ENCODE peak calls at places on chromosomes 2 and 18, in five cellular contexts. Y, V, Q, B and M are unnamed samples.

GRCh38 chr2:134420256-134420655 is 166.4 kb downstream of the MGAT5 start:
- DNase-seq in Y (no peak), V (no peak), Q (peak; percentile 6), B (no peak), M (no peak)

GRCh38 chr2:19140463-19141208 is 217.8 kb downstream of the OSR1 start:
- DNase-seq in Y (no peak), V (peak; percentile 80), Q (no peak), B (no peak), M (no peak)

GRCh38 chr2:119512946-119513345 is 11.3 kb downstream of the SCTR start:
- DNase-seq in Y (no peak), V (no peak), Q (no peak), B (no peak), M (no peak)

GRCh38 chr2:182713611-182714010 is 2.4 kb upstream of the DNAJC10 start:
- DNase-seq in Y (no peak), V (no peak), Q (no peak), B (no peak), M (no peak)

GRCh38 chr2:114442545-114442944 is at the start of gene DPP10:
- DNase-seq in Y (no peak), V (no peak), Q (peak; percentile 3), B (no peak), M (no peak)

GRCh38 chr2:127641846-127642510 is 4.0 kb upstream of the GPR17 start:
- DNase-seq in Y (peak; percentile 65), V (no peak), Q (no peak), B (no peak), M (no peak)

GRCh38 chr2:128543646-128544045 is 225.0 kb upstream of the HS6ST1 start:
- DNase-seq in Y (no peak), V (no peak), Q (no peak), B (no peak), M (no peak)

GRCh38 chr2:143668236-143668635 is 539.0 kb downstream of the ARHGAP15 start:
- DNase-seq in Y (no peak), V (no peak), Q (no peak), B (no peak), M (no peak)

GRCh38 chr18:58766164-58766563 is 94.9 kb downstream of the MALT1 start:
- DNase-seq in Y (no peak), V (no peak), Q (no peak), B (no peak), M (no peak)

GRCh38 chr18:58769321-58769720 is 95.4 kb upstream of the ZNF532 start:
- DNase-seq in Y (no peak), V (no peak), Q (no peak), B (no peak), M (no peak)

GRCh38 chr18:58762781-58763171 is 91.5 kb downstream of the MALT1 start:
- DNase-seq in Y (no peak), V (no peak), Q (no peak), B (no peak), M (no peak)

GRCh38 chr18:58772161-58772560 is 92.5 kb upstream of the ZNF532 start:
- DNase-seq in Y (no peak), V (no peak), Q (no peak), B (no peak), M (no peak)

DNA sequence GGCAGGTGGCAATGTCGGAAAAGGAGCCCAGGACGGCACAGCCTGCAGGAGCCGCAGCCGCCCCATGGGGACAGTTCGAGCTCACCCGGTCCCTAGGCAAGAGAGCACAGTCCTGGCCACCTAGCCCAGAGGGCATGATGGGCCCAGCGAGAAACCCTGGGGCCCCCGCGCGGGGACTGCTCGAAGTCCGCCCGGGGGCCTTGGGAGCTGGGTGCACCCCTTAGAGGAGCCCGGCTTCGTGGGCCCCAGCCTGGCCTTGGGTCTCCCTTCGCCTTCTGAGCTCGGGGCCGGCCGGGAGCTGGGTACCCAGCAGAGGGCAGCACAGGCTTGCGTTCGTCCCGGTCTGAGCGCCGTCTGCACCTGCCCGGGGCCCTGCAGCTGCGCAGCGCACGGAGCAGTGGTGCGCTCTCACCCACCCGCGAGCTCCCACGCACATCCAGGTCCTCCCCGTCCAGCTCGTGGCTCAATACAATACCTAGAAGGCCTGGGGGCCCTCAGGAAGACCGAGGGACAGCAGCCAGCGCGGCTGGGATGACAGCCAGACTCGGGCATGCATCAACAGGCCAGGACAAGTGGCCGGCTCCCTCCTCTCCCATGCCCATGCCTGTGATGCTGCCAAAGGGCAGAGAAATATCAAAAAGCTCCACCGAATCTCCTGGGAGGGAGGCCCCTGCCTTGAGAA is 96.2 kb upstream of the ZNF532 start:
- DNase-seq in Y (peak; percentile 63), V (no peak), Q (peak; percentile 42), B (peak; percentile 73), M (peak; percentile 66)
- H3K27ac ChIP-seq in Y (no peak overlapping the region), V (no peak overlapping the region), Q (no peak overlapping the region), B (peak overlapping the region; percentile 17), M (no peak overlapping the region)

GRCh38 chr18:77015176-77015575 is 117.4 kb downstream of the MBP start:
- DNase-seq in Y (no peak), V (no peak), Q (no peak), B (no peak), M (no peak)
- H3K27ac ChIP-seq in Y (no peak overlapping the region), V (no peak overlapping the region), Q (no peak overlapping the region), B (peak overlapping the region; percentile 92), M (peak overlapping the region; percentile 84)

GRCh38 chr2:33210626-33211025 is 263.9 kb downstream of the LTBP1 start:
- DNase-seq in Y (no peak), V (peak; percentile 95), Q (peak; percentile 9), B (no peak), M (no peak)
- H3K27ac ChIP-seq in Y (no peak overlapping the region), V (peak overlapping the region; percentile 42), Q (no peak overlapping the region), B (peak overlapping the region; percentile 37), M (no peak overlapping the region)

DNA sequence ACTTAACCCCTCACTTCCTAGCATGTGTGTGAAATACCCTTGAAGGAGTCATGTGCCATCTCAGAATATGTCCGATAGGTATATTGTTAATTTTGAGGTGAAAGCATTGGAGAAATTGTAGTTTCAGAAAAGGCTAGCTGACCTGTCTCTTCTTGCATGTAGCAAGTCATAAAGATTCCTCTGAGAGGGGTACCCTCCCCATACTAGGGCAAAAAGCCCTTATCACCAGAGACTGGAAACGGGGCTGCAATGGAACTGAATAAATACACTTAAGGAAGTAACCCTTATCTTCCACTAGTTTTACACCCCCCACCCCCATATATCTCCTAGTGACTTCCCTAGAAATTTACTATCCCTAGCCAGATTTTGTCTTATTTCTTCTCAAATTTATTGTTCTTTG is 1.8 kb upstream of the SF3B6 start:
- DNase-seq in Y (no peak), V (no peak), Q (peak; percentile 49), B (no peak), M (no peak)
- H3K27ac ChIP-seq in Y (no peak overlapping the region), V (peak overlapping the region; percentile 52), Q (peak overlapping the region; percentile 60), B (peak overlapping the region; percentile 93), M (no peak overlapping the region)

GRCh38 chr18:32607816-32608215 is 137.1 kb upstream of the GAREM1 start:
- DNase-seq in Y (no peak), V (no peak), Q (no peak), B (no peak), M (no peak)
- H3K27ac ChIP-seq in Y (no peak overlapping the region), V (no peak overlapping the region), Q (no peak overlapping the region), B (no peak overlapping the region), M (no peak overlapping the region)